ENCODE peak calls at places on chromosomes 13 and 19, in ten cellular contexts. One of them, this sample, is unnamed. For H3K27me3, the result is how much of the 10 kb centered on the place peaks cover.

GRCh38 chr13:22828081-22828480 is 352.7 kb upstream of the SGCG start:
- DNase-seq in H9: no peak
- DNase-seq in breast epithelium: no peak
- DNase-seq in CD4-positive, alpha-beta memory T cell: no peak
- DNase-seq in AG04450: no peak
- DNase-seq in upper lobe of right lung: no peak
- DNase-seq in neuronal stem cell: no peak
- DNase-seq in thoracic aorta: no peak
- DNase-seq in lower lobe of right lung: no peak
- DNase-seq in gastrocnemius medialis: no peak
- DNase-seq in this sample: no peak

GRCh38 chr13:75123428-75123827 is 358.5 kb downstream of the TBC1D4 start:
- DNase-seq in H9: no peak
- DNase-seq in breast epithelium: no peak
- DNase-seq in CD4-positive, alpha-beta memory T cell: no peak
- DNase-seq in AG04450: no peak
- DNase-seq in upper lobe of right lung: no peak
- DNase-seq in neuronal stem cell: no peak
- DNase-seq in thoracic aorta: no peak
- DNase-seq in lower lobe of right lung: no peak
- DNase-seq in gastrocnemius medialis: no peak
- DNase-seq in this sample: no peak

GRCh38 chr13:60454425-60454824 is 57.4 kb downstream of the TDRD3 start:
- DNase-seq in H9: no peak
- DNase-seq in breast epithelium: no peak
- DNase-seq in CD4-positive, alpha-beta memory T cell: no peak
- DNase-seq in AG04450: no peak
- DNase-seq in upper lobe of right lung: no peak
- DNase-seq in neuronal stem cell: no peak
- DNase-seq in thoracic aorta: no peak
- DNase-seq in lower lobe of right lung: no peak
- DNase-seq in gastrocnemius medialis: no peak
- DNase-seq in this sample: no peak

GRCh38 chr19:5171711-5172110 is 168.9 kb downstream of the PTPRS start:
- DNase-seq in H9: no peak
- DNase-seq in breast epithelium: no peak
- DNase-seq in CD4-positive, alpha-beta memory T cell: no peak
- DNase-seq in AG04450: no peak
- DNase-seq in upper lobe of right lung: no peak
- DNase-seq in neuronal stem cell: no peak
- DNase-seq in thoracic aorta: no peak
- DNase-seq in lower lobe of right lung: no peak
- DNase-seq in gastrocnemius medialis: no peak
- DNase-seq in this sample: no peak

GRCh38 chr13:57569981-57570380 is 61.6 kb upstream of the PCDH17 start:
- DNase-seq in H9: no peak
- DNase-seq in breast epithelium: no peak
- DNase-seq in CD4-positive, alpha-beta memory T cell: peak
- DNase-seq in AG04450: no peak
- DNase-seq in upper lobe of right lung: no peak
- DNase-seq in neuronal stem cell: no peak
- DNase-seq in thoracic aorta: no peak
- DNase-seq in lower lobe of right lung: no peak
- DNase-seq in gastrocnemius medialis: no peak
- DNase-seq in this sample: no peak

GRCh38 chr13:84607614-84608013 is 725.3 kb upstream of the SLITRK1 start:
- DNase-seq in H9: no peak
- DNase-seq in breast epithelium: no peak
- DNase-seq in CD4-positive, alpha-beta memory T cell: no peak
- DNase-seq in AG04450: peak
- DNase-seq in upper lobe of right lung: no peak
- DNase-seq in neuronal stem cell: no peak
- DNase-seq in thoracic aorta: peak
- DNase-seq in lower lobe of right lung: no peak
- DNase-seq in gastrocnemius medialis: no peak
- DNase-seq in this sample: no peak

GRCh38 chr19:41218615-41219507 is at the start of gene AXL:
- DNase-seq in H9: peak
- DNase-seq in breast epithelium: peak
- DNase-seq in CD4-positive, alpha-beta memory T cell: no peak
- DNase-seq in AG04450: no peak
- DNase-seq in upper lobe of right lung: peak
- DNase-seq in neuronal stem cell: peak
- DNase-seq in thoracic aorta: peak
- DNase-seq in lower lobe of right lung: peak
- DNase-seq in gastrocnemius medialis: peak
- DNase-seq in this sample: peak

GRCh38 chr13:76023644-76024043 is 387.5 kb downstream of the LMO7 start:
- DNase-seq in H9: no peak
- DNase-seq in breast epithelium: no peak
- DNase-seq in CD4-positive, alpha-beta memory T cell: no peak
- DNase-seq in AG04450: no peak
- DNase-seq in upper lobe of right lung: no peak
- DNase-seq in neuronal stem cell: no peak
- DNase-seq in thoracic aorta: no peak
- DNase-seq in lower lobe of right lung: no peak
- DNase-seq in gastrocnemius medialis: no peak
- DNase-seq in this sample: no peak

GRCh38 chr19:1527650-1528309 is 3.9 kb downstream of the PLK5 start:
- DNase-seq in H9: no peak
- DNase-seq in breast epithelium: no peak
- DNase-seq in CD4-positive, alpha-beta memory T cell: no peak
- DNase-seq in AG04450: no peak
- DNase-seq in upper lobe of right lung: no peak
- DNase-seq in neuronal stem cell: no peak
- DNase-seq in thoracic aorta: no peak
- DNase-seq in lower lobe of right lung: no peak
- DNase-seq in gastrocnemius medialis: no peak
- DNase-seq in this sample: no peak

GRCh38 chr19:18058208-18059009 is 28.3 kb downstream of the IL12RB1 start:
- DNase-seq in H9: peak
- DNase-seq in breast epithelium: peak
- DNase-seq in CD4-positive, alpha-beta memory T cell: peak
- DNase-seq in AG04450: no peak
- DNase-seq in upper lobe of right lung: peak
- DNase-seq in neuronal stem cell: peak
- DNase-seq in thoracic aorta: peak
- DNase-seq in lower lobe of right lung: peak
- DNase-seq in gastrocnemius medialis: peak
- DNase-seq in this sample: peak
- H3K27ac ChIP-seq in H9: no peak
- H3K27ac ChIP-seq in breast epithelium: peak
- H3K27ac ChIP-seq in CD4-positive, alpha-beta memory T cell: peak
- H3K27ac ChIP-seq in AG04450: peak
- H3K27ac ChIP-seq in upper lobe of right lung: peak
- H3K27ac ChIP-seq in neuronal stem cell: peak
- H3K27ac ChIP-seq in thoracic aorta: peak
- H3K27ac ChIP-seq in lower lobe of right lung: peak
- H3K27ac ChIP-seq in gastrocnemius medialis: peak
- H3K27ac ChIP-seq in this sample: peak

GRCh38 chr19:29524912-29525870 is 603 bp upstream of the VSTM2B start:
- DNase-seq in H9: peak
- DNase-seq in breast epithelium: no peak
- DNase-seq in CD4-positive, alpha-beta memory T cell: no peak
- DNase-seq in AG04450: no peak
- DNase-seq in upper lobe of right lung: peak
- DNase-seq in neuronal stem cell: peak
- DNase-seq in thoracic aorta: no peak
- DNase-seq in lower lobe of right lung: peak
- DNase-seq in gastrocnemius medialis: no peak
- DNase-seq in this sample: no peak
- H3K27me3 ChIP-seq in H9: half or more
- H3K27me3 ChIP-seq in breast epithelium: under half
- H3K27me3 ChIP-seq in CD4-positive, alpha-beta memory T cell: under half
- H3K27me3 ChIP-seq in AG04450: under half
- H3K27me3 ChIP-seq in upper lobe of right lung: half or more
- H3K27me3 ChIP-seq in neuronal stem cell: under half
- H3K27me3 ChIP-seq in thoracic aorta: under half
- H3K27me3 ChIP-seq in lower lobe of right lung: half or more
- H3K27me3 ChIP-seq in gastrocnemius medialis: half or more
- H3K27me3 ChIP-seq in this sample: under half

GRCh38 chr19:44757057-44757734 is 8.7 kb downstream of the BCL3 start:
- DNase-seq in H9: no peak
- DNase-seq in breast epithelium: no peak
- DNase-seq in CD4-positive, alpha-beta memory T cell: no peak
- DNase-seq in AG04450: no peak
- DNase-seq in upper lobe of right lung: peak
- DNase-seq in neuronal stem cell: no peak
- DNase-seq in thoracic aorta: peak
- DNase-seq in lower lobe of right lung: no peak
- DNase-seq in gastrocnemius medialis: no peak
- DNase-seq in this sample: peak

GRCh38 chr19:44759083-44759804 is 10.7 kb downstream of the BCL3 start:
- DNase-seq in H9: no peak
- DNase-seq in breast epithelium: no peak
- DNase-seq in CD4-positive, alpha-beta memory T cell: no peak
- DNase-seq in AG04450: no peak
- DNase-seq in upper lobe of right lung: no peak
- DNase-seq in neuronal stem cell: no peak
- DNase-seq in thoracic aorta: no peak
- DNase-seq in lower lobe of right lung: no peak
- DNase-seq in gastrocnemius medialis: no peak
- DNase-seq in this sample: no peak

GRCh38 chr19:44757735-44758505 is 9.4 kb downstream of the BCL3 start:
- DNase-seq in H9: peak
- DNase-seq in breast epithelium: no peak
- DNase-seq in CD4-positive, alpha-beta memory T cell: no peak
- DNase-seq in AG04450: no peak
- DNase-seq in upper lobe of right lung: peak
- DNase-seq in neuronal stem cell: peak
- DNase-seq in thoracic aorta: no peak
- DNase-seq in lower lobe of right lung: peak
- DNase-seq in gastrocnemius medialis: peak
- DNase-seq in this sample: peak

GRCh38 chr19:44756089-44756562 is 7.6 kb downstream of the BCL3 start:
- DNase-seq in H9: no peak
- DNase-seq in breast epithelium: no peak
- DNase-seq in CD4-positive, alpha-beta memory T cell: no peak
- DNase-seq in AG04450: no peak
- DNase-seq in upper lobe of right lung: no peak
- DNase-seq in neuronal stem cell: no peak
- DNase-seq in thoracic aorta: no peak
- DNase-seq in lower lobe of right lung: no peak
- DNase-seq in gastrocnemius medialis: no peak
- DNase-seq in this sample: no peak

DNA sequence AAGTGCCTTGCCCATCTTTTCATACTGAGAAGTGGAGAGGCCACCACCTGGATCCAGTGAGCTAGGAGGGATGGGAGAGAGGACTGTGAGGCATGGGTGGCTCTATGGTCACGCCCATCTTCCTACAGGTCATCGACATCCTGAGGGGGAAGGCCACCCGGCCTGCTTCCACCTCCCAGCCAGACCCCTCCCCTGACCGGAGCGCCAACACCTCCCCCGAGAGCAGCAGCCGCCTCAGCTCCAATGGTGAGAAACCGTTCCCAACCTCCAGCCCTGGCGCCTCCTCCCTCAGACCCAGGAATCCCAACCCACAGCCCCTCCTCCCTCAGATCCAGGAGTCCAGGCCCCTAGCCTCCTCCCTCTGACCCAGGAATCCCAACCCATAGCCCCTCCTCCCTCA is 10.1 kb downstream of the BCL3 start:
- DNase-seq in H9: peak
- DNase-seq in breast epithelium: no peak
- DNase-seq in CD4-positive, alpha-beta memory T cell: no peak
- DNase-seq in AG04450: no peak
- DNase-seq in upper lobe of right lung: no peak
- DNase-seq in neuronal stem cell: no peak
- DNase-seq in thoracic aorta: no peak
- DNase-seq in lower lobe of right lung: no peak
- DNase-seq in gastrocnemius medialis: no peak
- DNase-seq in this sample: no peak
- H3K27ac ChIP-seq in H9: no peak
- H3K27ac ChIP-seq in breast epithelium: peak
- H3K27ac ChIP-seq in CD4-positive, alpha-beta memory T cell: peak
- H3K27ac ChIP-seq in AG04450: peak
- H3K27ac ChIP-seq in upper lobe of right lung: peak
- H3K27ac ChIP-seq in neuronal stem cell: no peak
- H3K27ac ChIP-seq in thoracic aorta: peak
- H3K27ac ChIP-seq in lower lobe of right lung: peak
- H3K27ac ChIP-seq in gastrocnemius medialis: peak
- H3K27ac ChIP-seq in this sample: peak

GRCh38 chr19:29194658-29195057 is 18.3 kb downstream of the UQCRFS1 start:
- DNase-seq in H9: no peak
- DNase-seq in breast epithelium: no peak
- DNase-seq in CD4-positive, alpha-beta memory T cell: no peak
- DNase-seq in AG04450: no peak
- DNase-seq in upper lobe of right lung: no peak
- DNase-seq in neuronal stem cell: no peak
- DNase-seq in thoracic aorta: no peak
- DNase-seq in lower lobe of right lung: no peak
- DNase-seq in gastrocnemius medialis: no peak
- DNase-seq in this sample: no peak

GRCh38 chr19:29191005-29191404 is 21.9 kb downstream of the UQCRFS1 start:
- DNase-seq in H9: no peak
- DNase-seq in breast epithelium: no peak
- DNase-seq in CD4-positive, alpha-beta memory T cell: no peak
- DNase-seq in AG04450: no peak
- DNase-seq in upper lobe of right lung: no peak
- DNase-seq in neuronal stem cell: no peak
- DNase-seq in thoracic aorta: no peak
- DNase-seq in lower lobe of right lung: no peak
- DNase-seq in gastrocnemius medialis: no peak
- DNase-seq in this sample: no peak

GRCh38 chr19:29188289-29188688 is 24.7 kb downstream of the UQCRFS1 start:
- DNase-seq in H9: no peak
- DNase-seq in breast epithelium: no peak
- DNase-seq in CD4-positive, alpha-beta memory T cell: no peak
- DNase-seq in AG04450: no peak
- DNase-seq in upper lobe of right lung: no peak
- DNase-seq in neuronal stem cell: no peak
- DNase-seq in thoracic aorta: no peak
- DNase-seq in lower lobe of right lung: no peak
- DNase-seq in gastrocnemius medialis: no peak
- DNase-seq in this sample: no peak

GRCh38 chr19:29193116-29193515 is 19.8 kb downstream of the UQCRFS1 start:
- DNase-seq in H9: no peak
- DNase-seq in breast epithelium: no peak
- DNase-seq in CD4-positive, alpha-beta memory T cell: no peak
- DNase-seq in AG04450: no peak
- DNase-seq in upper lobe of right lung: no peak
- DNase-seq in neuronal stem cell: no peak
- DNase-seq in thoracic aorta: no peak
- DNase-seq in lower lobe of right lung: no peak
- DNase-seq in gastrocnemius medialis: no peak
- DNase-seq in this sample: no peak

DNA sequence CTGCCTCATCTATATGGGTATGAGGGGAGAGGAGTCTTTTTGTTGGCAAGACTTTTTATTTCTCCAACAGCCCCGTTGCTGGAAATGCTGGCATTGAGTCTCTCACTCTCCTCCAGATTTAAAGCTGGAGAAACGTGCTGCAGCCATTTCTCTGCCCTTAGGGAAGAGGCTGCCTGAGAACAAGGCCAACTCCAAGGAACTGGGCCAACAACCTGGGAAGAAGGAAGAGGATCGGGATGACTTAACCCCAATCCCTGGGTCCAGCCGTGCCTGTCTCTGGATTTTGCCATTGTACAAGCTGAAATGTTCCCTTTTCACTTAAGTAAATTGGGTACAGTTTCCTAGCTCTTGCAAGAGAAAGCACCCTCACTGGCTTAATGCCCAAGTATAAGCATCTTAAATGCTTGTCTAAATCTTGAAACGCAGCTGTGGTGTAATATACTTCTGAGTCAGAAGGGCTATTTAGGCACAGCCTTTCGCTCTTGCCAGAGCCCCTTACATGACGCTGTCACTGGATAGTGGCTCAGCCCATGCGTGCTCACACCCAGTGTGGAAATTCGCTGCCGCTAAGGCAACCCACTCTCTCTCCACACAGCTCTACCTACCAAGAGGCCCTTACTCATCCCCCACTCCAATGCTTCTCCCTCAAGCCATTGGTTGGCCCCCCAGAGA is 24.1 kb downstream of the UQCRFS1 start:
- DNase-seq in H9: no peak
- DNase-seq in breast epithelium: no peak
- DNase-seq in CD4-positive, alpha-beta memory T cell: no peak
- DNase-seq in AG04450: no peak
- DNase-seq in upper lobe of right lung: no peak
- DNase-seq in neuronal stem cell: no peak
- DNase-seq in thoracic aorta: no peak
- DNase-seq in lower lobe of right lung: no peak
- DNase-seq in gastrocnemius medialis: no peak
- DNase-seq in this sample: no peak
- H3K27me3 ChIP-seq in H9: under half
- H3K27me3 ChIP-seq in breast epithelium: under half
- H3K27me3 ChIP-seq in CD4-positive, alpha-beta memory T cell: under half
- H3K27me3 ChIP-seq in AG04450: under half
- H3K27me3 ChIP-seq in upper lobe of right lung: under half
- H3K27me3 ChIP-seq in neuronal stem cell: under half
- H3K27me3 ChIP-seq in thoracic aorta: under half
- H3K27me3 ChIP-seq in lower lobe of right lung: under half
- H3K27me3 ChIP-seq in gastrocnemius medialis: under half
- H3K27me3 ChIP-seq in this sample: under half